ENCODE peak calls at places on chromosomes 13 and 19, in four cellular contexts. One of them, this sample, is unnamed.

GRCh38 chr13:79799466-79799865 is 318.5 kb downstream of the NDFIP2 start:
- DNase-seq in right lobe of liver: no peak
- DNase-seq in ovary: no peak
- DNase-seq in gastrocnemius medialis: no peak
- DNase-seq in this sample: no peak

GRCh38 chr13:35733832-35734231 is 257.3 kb upstream of the MAB21L1 start:
- DNase-seq in right lobe of liver: no peak
- DNase-seq in ovary: no peak
- DNase-seq in gastrocnemius medialis: no peak
- DNase-seq in this sample: no peak

GRCh38 chr13:110468986-110469495 is 92.5 kb downstream of the RAB20 start:
- DNase-seq in ovary: no peak
- DNase-seq in gastrocnemius medialis: no peak
- DNase-seq in right lobe of liver: no peak
- DNase-seq in this sample: no peak

GRCh38 chr13:85266331-85266730 is 532.9 kb downstream of the SLITRK6 start:
- DNase-seq in ovary: no peak
- DNase-seq in gastrocnemius medialis: no peak
- DNase-seq in right lobe of liver: no peak
- DNase-seq in this sample: no peak

GRCh38 chr19:53865523-53865917 is 2.2 kb upstream of the MYADM start:
- DNase-seq in gastrocnemius medialis: no peak
- DNase-seq in ovary: no peak
- DNase-seq in right lobe of liver: no peak
- DNase-seq in this sample: no peak

GRCh38 chr13:25214371-25215252 is 42.5 kb upstream of the AMER2 start:
- DNase-seq in ovary: no peak
- DNase-seq in gastrocnemius medialis: peak; percentile 48
- DNase-seq in right lobe of liver: no peak
- DNase-seq in this sample: no peak

GRCh38 chr19:36008336-36008978 is at the start of gene SYNE4:
- DNase-seq in gastrocnemius medialis: no peak
- DNase-seq in ovary: no peak
- DNase-seq in right lobe of liver: peak; percentile 85
- DNase-seq in this sample: peak; percentile 86

GRCh38 chr19:47512183-47512947 is 2.5 kb downstream of the NAPA start:
- DNase-seq in ovary: peak; percentile 68
- DNase-seq in right lobe of liver: peak; percentile 65
- DNase-seq in gastrocnemius medialis: no peak
- DNase-seq in this sample: no peak

GRCh38 chr19:11633223-11633622 is 35.9 kb downstream of the ZNF627 start:
- DNase-seq in ovary: no peak
- DNase-seq in right lobe of liver: no peak
- DNase-seq in gastrocnemius medialis: no peak
- DNase-seq in this sample: no peak

GRCh38 chr19:18373892-18374629 is 11.9 kb upstream of the GDF15 start:
- DNase-seq in gastrocnemius medialis: peak; percentile 88
- DNase-seq in right lobe of liver: peak; percentile 92
- DNase-seq in ovary: peak; percentile 93
- DNase-seq in this sample: peak; percentile 87
- TF ChIP-seq POLR2A in gastrocnemius medialis: peak; percentile 40
- TF ChIP-seq POLR2A in right lobe of liver: no peak
- TF ChIP-seq POLR2A in ovary: peak; percentile 7
- TF ChIP-seq POLR2A in this sample: no peak

GRCh38 chr19:46347572-46347883 is 641 bp downstream of the PPP5C start:
- DNase-seq in gastrocnemius medialis: no peak
- DNase-seq in ovary: no peak
- DNase-seq in right lobe of liver: no peak
- DNase-seq in this sample: no peak
- TF ChIP-seq CTCF in gastrocnemius medialis: no peak
- TF ChIP-seq CTCF in ovary: no peak
- TF ChIP-seq CTCF in right lobe of liver: no peak
- TF ChIP-seq CTCF in this sample: no peak

GRCh38 chr13:94602467-94602866 is 810 bp downstream of the GPR180 start:
- DNase-seq in ovary: no peak
- DNase-seq in right lobe of liver: no peak
- DNase-seq in gastrocnemius medialis: no peak
- DNase-seq in this sample: no peak
- H3K27ac ChIP-seq in ovary: peak overlapping the region; percentile 71
- H3K27ac ChIP-seq in right lobe of liver: peak overlapping the region; percentile 89
- H3K27ac ChIP-seq in gastrocnemius medialis: peak overlapping the region; percentile 78
- H3K27ac ChIP-seq in this sample: no peak overlapping the region

DNA sequence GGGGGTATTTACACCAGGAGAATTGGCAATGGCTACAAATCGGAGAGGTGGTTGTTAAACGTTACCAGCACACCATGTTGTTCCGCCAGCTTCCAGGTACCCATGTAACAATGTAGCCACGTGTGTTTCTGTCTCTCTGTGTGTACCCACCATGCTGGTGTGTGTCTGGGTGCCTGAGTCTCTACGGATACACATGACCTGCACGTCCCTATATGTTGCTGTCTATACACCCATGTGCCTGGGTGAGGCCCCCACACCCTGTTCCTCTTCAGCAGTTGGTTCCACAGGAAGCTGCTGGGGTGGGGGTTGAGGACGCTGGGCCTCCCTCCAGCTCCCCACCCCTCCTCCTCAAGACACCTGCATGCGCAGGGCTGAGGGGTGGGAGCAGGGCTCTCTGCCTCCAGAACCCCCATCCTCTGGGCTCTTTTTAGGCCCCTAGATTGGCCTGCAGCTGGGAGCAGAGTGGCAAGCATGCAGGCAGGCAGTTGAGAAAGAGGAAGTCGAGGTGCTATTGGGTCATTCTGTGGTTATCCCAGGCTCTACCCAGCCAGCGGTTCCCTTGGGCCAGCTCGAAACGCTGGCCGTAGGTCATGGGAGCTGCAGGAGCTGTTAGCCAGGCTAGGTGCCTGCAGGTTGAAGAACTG is at the start of gene ARHGEF18:
- DNase-seq in ovary: no peak
- DNase-seq in gastrocnemius medialis: no peak
- DNase-seq in right lobe of liver: peak; percentile 34
- DNase-seq in this sample: peak; percentile 45
- TF ChIP-seq POLR2A in ovary: no peak
- TF ChIP-seq POLR2A in gastrocnemius medialis: no peak
- TF ChIP-seq POLR2A in right lobe of liver: no peak
- TF ChIP-seq POLR2A in this sample: no peak

DNA sequence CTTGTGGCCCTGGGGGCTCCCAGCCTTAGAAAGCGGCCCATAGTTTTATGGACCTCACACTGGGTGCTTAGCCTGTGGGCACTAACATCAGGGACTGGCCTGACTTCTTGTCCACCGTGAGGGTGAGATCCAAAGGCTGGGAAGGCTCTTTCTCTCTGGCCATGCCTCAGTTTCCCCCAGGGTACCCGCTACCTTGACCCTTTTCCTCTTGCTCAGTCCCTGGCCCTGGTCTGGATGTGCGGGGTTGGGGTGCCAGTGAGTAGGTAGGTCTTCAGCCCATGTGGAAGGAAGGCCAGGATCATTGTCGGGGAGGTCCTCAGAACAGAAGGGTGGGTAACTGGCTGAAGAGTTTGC is 1.6 kb upstream of the TMEM161A start:
- DNase-seq in right lobe of liver: no peak
- DNase-seq in gastrocnemius medialis: no peak
- DNase-seq in ovary: no peak
- DNase-seq in this sample: no peak
- TF ChIP-seq CTCF in right lobe of liver: no peak
- TF ChIP-seq CTCF in gastrocnemius medialis: peak; percentile 4
- TF ChIP-seq CTCF in ovary: no peak
- TF ChIP-seq CTCF in this sample: no peak

GRCh38 chr13:100234524-100235136 is 145.7 kb downstream of the PCCA start:
- DNase-seq in ovary: no peak
- DNase-seq in gastrocnemius medialis: no peak
- DNase-seq in right lobe of liver: no peak
- DNase-seq in this sample: no peak

GRCh38 chr13:100229603-100230002 is 140.7 kb downstream of the PCCA start:
- DNase-seq in right lobe of liver: no peak
- DNase-seq in gastrocnemius medialis: no peak
- DNase-seq in ovary: no peak
- DNase-seq in this sample: no peak

GRCh38 chr13:100234006-100234405 is 145.1 kb downstream of the PCCA start:
- DNase-seq in ovary: no peak
- DNase-seq in gastrocnemius medialis: no peak
- DNase-seq in right lobe of liver: no peak
- DNase-seq in this sample: no peak

GRCh38 chr13:100235311-100235901 is 146.5 kb downstream of the PCCA start:
- DNase-seq in gastrocnemius medialis: no peak
- DNase-seq in ovary: no peak
- DNase-seq in right lobe of liver: no peak
- DNase-seq in this sample: no peak

GRCh38 chr13:100230813-100231575 is 142.1 kb downstream of the PCCA start:
- DNase-seq in right lobe of liver: no peak
- DNase-seq in ovary: no peak
- DNase-seq in gastrocnemius medialis: no peak
- DNase-seq in this sample: no peak
- H3K27ac ChIP-seq in right lobe of liver: no peak overlapping the region
- H3K27ac ChIP-seq in ovary: no peak overlapping the region
- H3K27ac ChIP-seq in gastrocnemius medialis: no peak overlapping the region
- H3K27ac ChIP-seq in this sample: no peak overlapping the region

This sample was measured in upper lobe of left lung.